ENCODE peak calls at places on chromosomes 7 and 10, in seven cellular contexts. F is neuronal stem cell, P is Peyer's patch, W is left lung, B is cardiac muscle cell, E is adrenal gland, H is Panc1. D is an unnamed sample.

GRCh38 chr10:4391683-4392082 is 434.3 kb upstream of the AKR1E2 start:
- DNase-seq in F (peak; percentile 8), P (no peak), W (no peak), B (peak; percentile 32), E (no peak), H (no peak), D (no peak)

GRCh38 chr7:117086788-117087187 is 133.5 kb downstream of the ST7 start:
- DNase-seq in F (no peak), P (no peak), W (no peak), B (peak; percentile 55), E (no peak), H (no peak), D (no peak)

GRCh38 chr10:95233377-95234034 is 39.5 kb downstream of the ACSM6 start:
- DNase-seq in F (no peak), P (no peak), W (no peak), B (no peak), E (no peak), H (no peak), D (no peak)

GRCh38 chr10:78002541-78003284 is 26.6 kb downstream of the POLR3A start:
- DNase-seq in F (no peak), P (no peak), W (no peak), B (no peak), E (no peak), H (no peak), D (no peak)

GRCh38 chr10:29951441-29951931 is 107.9 kb downstream of the JCAD start:
- DNase-seq in F (no peak), P (no peak), W (no peak), B (peak; percentile 88), E (peak; percentile 70), H (no peak), D (no peak)

GRCh38 chr7:124411796-124412195 is 353.8 kb downstream of the GPR37 start:
- DNase-seq in F (no peak), P (no peak), W (peak; percentile 20), B (no peak), E (no peak), H (no peak), D (no peak)

GRCh38 chr10:71085689-71086438 is 126.5 kb upstream of the UNC5B start:
- DNase-seq in F (peak; percentile 95), P (no peak), W (no peak), B (no peak), E (peak; percentile 28), H (no peak), D (peak; percentile 61)

GRCh38 chr10:99685232-99686041 is 26.1 kb downstream of the ENTPD7 start:
- DNase-seq in F (no peak), P (no peak), W (no peak), B (no peak), E (no peak), H (no peak), D (no peak)

GRCh38 chr10:117246997-117247667 is 6.2 kb downstream of the SLC18A2 start:
- DNase-seq in F (no peak), P (no peak), W (no peak), B (no peak), E (no peak), H (no peak), D (no peak)

DNA sequence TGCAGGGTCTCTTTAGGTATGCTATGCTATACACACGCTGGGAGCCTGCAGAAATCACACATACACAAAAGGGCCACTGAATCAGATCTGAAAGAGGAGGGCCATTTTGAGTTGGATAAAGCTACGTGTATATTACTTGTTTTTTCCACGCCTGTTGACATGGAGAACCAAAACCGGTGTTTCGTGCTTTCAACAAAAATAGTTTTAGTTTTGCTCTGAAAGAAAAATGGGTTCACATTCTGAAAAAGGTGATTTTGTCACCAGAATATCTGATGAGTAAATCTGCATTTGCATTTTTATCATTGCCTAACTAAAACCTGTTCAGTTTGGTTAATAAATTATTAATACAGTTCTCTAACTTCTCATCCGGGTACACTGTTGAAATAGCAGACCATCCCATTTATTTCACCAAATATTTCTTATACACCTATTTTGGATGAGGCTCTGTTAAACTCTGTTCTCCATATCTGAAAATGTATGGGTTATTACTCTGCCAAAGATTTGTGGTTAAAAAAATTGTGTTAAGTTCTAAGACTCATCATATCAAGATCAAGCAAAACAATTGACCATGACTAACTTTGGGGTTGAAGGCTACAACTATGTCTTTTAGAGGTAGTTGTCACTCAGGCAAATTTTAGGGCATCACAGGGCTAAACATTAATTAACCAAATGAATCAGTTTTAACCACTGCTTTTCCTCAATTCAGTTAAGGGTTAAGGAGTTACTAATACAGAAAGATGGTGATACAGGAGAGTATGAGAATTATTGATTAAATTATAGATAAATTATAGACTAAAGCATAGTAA is 101.2 kb upstream of the RPA3 start:
- DNase-seq in F (no peak), P (no peak), W (no peak), B (no peak), E (no peak), H (no peak), D (no peak)
- H3K4me1 ChIP-seq in F (peaks cover 15% of the 10 kb centered on the region), P (peaks cover 15% of the 10 kb centered on the region), W (no peaks in the 10 kb centered on the region), B (peaks cover 2% of the 10 kb centered on the region), E (no peaks in the 10 kb centered on the region), H (no peaks in the 10 kb centered on the region), D (no peaks in the 10 kb centered on the region)

GRCh38 chr10:94131885-94132284 is 138.2 kb downstream of the PLCE1 start:
- DNase-seq in F (no peak), P (no peak), W (no peak), B (peak; percentile 69), E (no peak), H (no peak), D (no peak)
- H3K27ac ChIP-seq in F (no peak overlapping the region), P (no peak overlapping the region), W (no peak overlapping the region), B (no peak overlapping the region), E (no peak overlapping the region), H (no peak overlapping the region), D (no peak overlapping the region)

GRCh38 chr10:33279276-33279675 is 55.2 kb downstream of the NRP1 start:
- DNase-seq in F (no peak), P (no peak), W (no peak), B (peak; percentile 66), E (no peak), H (no peak), D (no peak)
- H3K4me1 ChIP-seq in F (peaks cover 9% of the 10 kb centered on the region), P (no peaks in the 10 kb centered on the region), W (peaks cover 14% of the 10 kb centered on the region), B (peaks cover 6% of the 10 kb centered on the region), E (no peaks in the 10 kb centered on the region), H (peaks cover 63% of the 10 kb centered on the region), D (no peaks in the 10 kb centered on the region)

GRCh38 chr7:28698744-28699291 is 259.3 kb downstream of the TRIL start:
- DNase-seq in F (no peak), P (no peak), W (no peak), B (no peak), E (no peak), H (no peak), D (no peak)
- H3K27ac ChIP-seq in F (no peak overlapping the region), P (no peak overlapping the region), W (no peak overlapping the region), B (no peak overlapping the region), E (no peak overlapping the region), H (no peak overlapping the region), D (no peak overlapping the region)

GRCh38 chr10:74890460-74890859 is 64.1 kb downstream of the KAT6B start:
- DNase-seq in F (no peak), P (no peak), W (no peak), B (no peak), E (no peak), H (no peak), D (no peak)

GRCh38 chr10:74888947-74889661 is 62.7 kb downstream of the KAT6B start:
- DNase-seq in F (no peak), P (no peak), W (no peak), B (peak; percentile 18), E (no peak), H (peak; percentile 33), D (no peak)

GRCh38 chr10:74887614-74888284 is 61.3 kb downstream of the KAT6B start:
- DNase-seq in F (no peak), P (no peak), W (no peak), B (no peak), E (no peak), H (no peak), D (no peak)

GRCh38 chr10:74891048-74891447 is 64.6 kb downstream of the KAT6B start:
- DNase-seq in F (no peak), P (no peak), W (no peak), B (no peak), E (peak; percentile 65), H (no peak), D (no peak)

DNA sequence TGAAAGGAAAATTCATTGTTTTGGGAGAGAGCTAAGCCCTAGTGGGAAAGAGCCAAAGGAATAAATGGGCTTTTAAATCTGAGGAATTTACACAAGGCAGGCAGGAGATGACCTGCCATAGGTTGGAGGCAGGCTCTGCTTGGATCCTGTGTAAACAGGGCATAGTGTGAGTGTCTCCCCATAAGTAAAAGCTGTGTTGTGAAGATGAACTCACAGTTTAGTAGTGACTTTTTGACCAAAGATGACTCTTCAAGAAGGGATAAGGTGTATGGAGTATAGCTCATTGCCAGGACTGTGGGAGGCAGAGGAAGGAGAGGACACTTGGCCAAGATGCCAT is 63.2 kb downstream of the KAT6B start:
- DNase-seq in F (no peak), P (no peak), W (no peak), B (no peak), E (no peak), H (no peak), D (no peak)
- H3K4me1 ChIP-seq in F (no peaks in the 10 kb centered on the region), P (no peaks in the 10 kb centered on the region), W (peaks cover 7% of the 10 kb centered on the region), B (no peaks in the 10 kb centered on the region), E (peaks cover 17% of the 10 kb centered on the region), H (no peaks in the 10 kb centered on the region), D (no peaks in the 10 kb centered on the region)